ENCODE peak calls at places on chromosomes 5 and 9, in eight cellular contexts. I is A172; K is Kasumi-1; T is activated CD4-positive, alpha-beta T cell treated with anti-CD3 and anti-CD28 coated beads, Interleukin-2, amount 50 U/mL, for 48 hours; B is frontal cortex; C is activated CD4-positive, CD25-positive, alpha-beta regulatory T cell treated with anti-CD3 and anti-CD28 coated beads, Interleukin-2, amount 50 U/mL, for 72 hours; D is caudate nucleus; U is T follicular helper cell. L is an unnamed sample.

GRCh38 chr9:109520475-109521132 is 22.5 kb upstream of the PTPN3 start:
- DNase-seq in B (peak; percentile 69), K (peak; percentile 79), T (peak; percentile 48), D (peak; percentile 36), U (no peak), C (no peak), I (peak; percentile 72), L (peak; percentile 34)

GRCh38 chr5:136992796-136993489 is 506.2 kb downstream of the SPOCK1 start:
- DNase-seq in I (no peak), D (no peak), C (no peak), U (no peak), T (no peak), K (no peak), B (no peak), L (no peak)

GRCh38 chr5:42992035-42992570 is 48.0 kb downstream of the ANXA2R start:
- DNase-seq in T (peak; percentile 68), I (peak; percentile 75), C (peak; percentile 73), K (peak; percentile 90), U (peak; percentile 53), D (peak; percentile 17), B (no peak), L (peak; percentile 83)

GRCh38 chr5:9774472-9775079 is 144.4 kb upstream of the TAS2R1 start:
- DNase-seq in T (no peak), I (peak; percentile 8), C (no peak), B (no peak), K (no peak), U (no peak), D (no peak), L (no peak)

GRCh38 chr5:91028518-91028956 is 354.6 kb downstream of the ARRDC3 start:
- DNase-seq in D (no peak), C (no peak), B (no peak), K (no peak), I (no peak), T (no peak), U (no peak), L (no peak)

GRCh38 chr5:171450423-171451246 is 31.2 kb downstream of the FGF18 start:
- DNase-seq in T (peak; percentile 31), C (no peak), U (no peak), D (peak; percentile 55), B (peak; percentile 78), I (peak; percentile 67), K (peak; percentile 33), L (no peak)

GRCh38 chr9:101791938-101792337 is 53.5 kb upstream of the GRIN3A start:
- DNase-seq in D (peak; percentile 3), B (no peak), I (peak; percentile 38), U (no peak), K (peak; percentile 71), C (no peak), T (peak; percentile 17), L (no peak)

GRCh38 chr9:75198436-75198835 is 110.1 kb downstream of the OSTF1 start:
- DNase-seq in D (no peak), U (no peak), I (no peak), T (no peak), C (no peak), B (no peak), K (no peak), L (no peak)

GRCh38 chr5:149754481-149754880 is 24.4 kb downstream of the PPARGC1B start:
- DNase-seq in C (no peak), D (no peak), K (no peak), T (no peak), U (no peak), I (no peak), B (no peak), L (no peak)

GRCh38 chr9:111980398-111980797 is 83.8 kb downstream of the UGCG start:
- DNase-seq in K (no peak), T (no peak), C (no peak), D (no peak), B (no peak), I (no peak), U (no peak), L (no peak)

GRCh38 chr5:73938280-73938937 is 312.4 kb downstream of the ARHGEF28 start:
- DNase-seq in B (no peak), T (no peak), U (no peak), C (no peak), D (no peak), K (no peak), I (peak; percentile 97), L (no peak)

GRCh38 chr5:56565693-56566092 is 249.7 kb upstream of the MAP3K1 start:
- DNase-seq in U (no peak), B (no peak), D (no peak), T (no peak), C (no peak), I (no peak), K (no peak), L (peak; percentile 39)

GRCh38 chr5:172777381-172778222 is 6.6 kb upstream of the DUSP1 start:
- DNase-seq in B (peak; percentile 51), K (peak; percentile 60), C (peak; percentile 67), I (peak; percentile 95), U (peak; percentile 80), D (no peak), T (peak; percentile 86), L (peak; percentile 75)

GRCh38 chr5:61252643-61252925 is 79.5 kb upstream of the ZSWIM6 start:
- DNase-seq in K (no peak), D (no peak), I (no peak), U (no peak), T (no peak), C (no peak), B (no peak), L (no peak)

GRCh38 chr9:85528142-85528541 is 213.6 kb downstream of the AGTPBP1 start:
- DNase-seq in C (no peak), U (no peak), D (no peak), K (peak; percentile 4), T (no peak), B (no peak), I (no peak), L (no peak)